ENCODE peak calls at places on chromosomes 5 and 9, in five cellular contexts. One of them, this sample, is unnamed.

GRCh38 chr9:113464672-113465271 is 1.2 kb downstream of the RGS3 start:
- DNase-seq in ascending aorta: no peak
- DNase-seq in body of pancreas: no peak
- DNase-seq in heart left ventricle: no peak
- DNase-seq in heart right ventricle: no peak
- DNase-seq in this sample: no peak

GRCh38 chr5:163759000-163759730 is 253.7 kb downstream of the MAT2B start:
- DNase-seq in heart right ventricle: no peak
- DNase-seq in ascending aorta: no peak
- DNase-seq in heart left ventricle: no peak
- DNase-seq in body of pancreas: no peak
- DNase-seq in this sample: no peak

GRCh38 chr5:54229041-54229780 is 81.2 kb downstream of the ARL15 start:
- DNase-seq in body of pancreas: peak; percentile 76
- DNase-seq in heart left ventricle: peak; percentile 65
- DNase-seq in heart right ventricle: peak; percentile 70
- DNase-seq in ascending aorta: no peak
- DNase-seq in this sample: no peak

GRCh38 chr5:6572086-6572824 is 60.6 kb downstream of the NSUN2 start:
- DNase-seq in body of pancreas: no peak
- DNase-seq in heart right ventricle: no peak
- DNase-seq in ascending aorta: no peak
- DNase-seq in heart left ventricle: no peak
- DNase-seq in this sample: no peak

GRCh38 chr5:97142521-97143254 is at the start of gene LIX1:
- DNase-seq in body of pancreas: no peak
- DNase-seq in ascending aorta: no peak
- DNase-seq in heart right ventricle: no peak
- DNase-seq in heart left ventricle: peak; percentile 21
- DNase-seq in this sample: no peak

GRCh38 chr5:93601053-93601429 is 18.0 kb downstream of the NR2F1 start:
- DNase-seq in ascending aorta: no peak
- DNase-seq in heart left ventricle: no peak
- DNase-seq in heart right ventricle: no peak
- DNase-seq in body of pancreas: no peak
- DNase-seq in this sample: no peak

GRCh38 chr5:1279443-1280151 is 15.3 kb downstream of the TERT start:
- DNase-seq in ascending aorta: no peak
- DNase-seq in heart left ventricle: no peak
- DNase-seq in heart right ventricle: no peak
- DNase-seq in body of pancreas: no peak
- DNase-seq in this sample: no peak

GRCh38 chr9:83472221-83472665 is 66.0 kb downstream of the FRMD3 start:
- DNase-seq in heart left ventricle: peak; percentile 39
- DNase-seq in body of pancreas: no peak
- DNase-seq in heart right ventricle: peak; percentile 24
- DNase-seq in ascending aorta: no peak
- DNase-seq in this sample: no peak

GRCh38 chr5:10538103-10538788 is 25.6 kb upstream of the ANKRD33B start:
- DNase-seq in ascending aorta: no peak
- DNase-seq in heart left ventricle: no peak
- DNase-seq in heart right ventricle: no peak
- DNase-seq in body of pancreas: no peak
- DNase-seq in this sample: no peak
- H3K4me3 ChIP-seq in ascending aorta: no peak overlapping the region
- H3K4me3 ChIP-seq in heart left ventricle: no peak overlapping the region
- H3K4me3 ChIP-seq in heart right ventricle: no peak overlapping the region
- H3K4me3 ChIP-seq in body of pancreas: no peak overlapping the region
- H3K4me3 ChIP-seq in this sample: no peak overlapping the region

GRCh38 chr9:89808801-89809200 is 204.0 kb downstream of the GADD45G start:
- DNase-seq in heart right ventricle: no peak
- DNase-seq in heart left ventricle: no peak
- DNase-seq in body of pancreas: no peak
- DNase-seq in ascending aorta: no peak
- DNase-seq in this sample: no peak

GRCh38 chr9:89806371-89807100 is 201.7 kb downstream of the GADD45G start:
- DNase-seq in heart right ventricle: no peak
- DNase-seq in ascending aorta: no peak
- DNase-seq in heart left ventricle: no peak
- DNase-seq in body of pancreas: no peak
- DNase-seq in this sample: no peak

GRCh38 chr9:89807682-89808075 is 202.9 kb downstream of the GADD45G start:
- DNase-seq in body of pancreas: no peak
- DNase-seq in ascending aorta: no peak
- DNase-seq in heart right ventricle: no peak
- DNase-seq in heart left ventricle: no peak
- DNase-seq in this sample: no peak

GRCh38 chr9:89807101-89807395 is 202.2 kb downstream of the GADD45G start:
- DNase-seq in heart left ventricle: no peak
- DNase-seq in ascending aorta: no peak
- DNase-seq in body of pancreas: no peak
- DNase-seq in heart right ventricle: no peak
- DNase-seq in this sample: no peak

GRCh38 chr9:89808076-89808701 is 203.4 kb downstream of the GADD45G start:
- DNase-seq in body of pancreas: no peak
- DNase-seq in heart right ventricle: no peak
- DNase-seq in ascending aorta: no peak
- DNase-seq in heart left ventricle: no peak
- DNase-seq in this sample: no peak
- TF ChIP-seq CTCF in body of pancreas: no peak
- TF ChIP-seq CTCF in heart right ventricle: peak; percentile 21
- TF ChIP-seq CTCF in ascending aorta: no peak
- TF ChIP-seq CTCF in heart left ventricle: no peak
- TF ChIP-seq CTCF in this sample: no peak

GRCh38 chr5:113114559-113114958 is 138.0 kb downstream of the DCP2 start:
- DNase-seq in body of pancreas: no peak
- DNase-seq in heart left ventricle: no peak
- DNase-seq in ascending aorta: no peak
- DNase-seq in heart right ventricle: no peak
- DNase-seq in this sample: no peak
- H3K27ac ChIP-seq in body of pancreas: no peak overlapping the region
- H3K27ac ChIP-seq in heart left ventricle: no peak overlapping the region
- H3K27ac ChIP-seq in ascending aorta: no peak overlapping the region
- H3K27ac ChIP-seq in heart right ventricle: no peak overlapping the region
- H3K27ac ChIP-seq in this sample: no peak overlapping the region

GRCh38 chr5:137730331-137730730 is 5.6 kb downstream of the KLHL3 start:
- DNase-seq in heart left ventricle: no peak
- DNase-seq in heart right ventricle: no peak
- DNase-seq in body of pancreas: no peak
- DNase-seq in ascending aorta: no peak
- DNase-seq in this sample: no peak
- H3K4me3 ChIP-seq in heart left ventricle: no peak overlapping the region
- H3K4me3 ChIP-seq in heart right ventricle: no peak overlapping the region
- H3K4me3 ChIP-seq in body of pancreas: no peak overlapping the region
- H3K4me3 ChIP-seq in ascending aorta: no peak overlapping the region
- H3K4me3 ChIP-seq in this sample: no peak overlapping the region

This sample was measured in thoracic aorta.